ENCODE peak calls at places on chromosomes 3 and 15, in ten cellular contexts. L is ureter; W is HuH-7; F is brain microvascular endothelial cell; C is activated CD4-positive, alpha-beta T cell treated with anti-CD3 and anti-CD28 coated beads for 4 hours; N is iPS-NIHi11; I is nucleus accumbens; Q is activated gamma-delta T cell treated with Interleukin-2 at 50 U/mL for 16 hours; A is nephron progenitor cell; P is neuronal stem cell. M is an unnamed sample.

GRCh38 chr15:74543583-74543982 is 2.6 kb downstream of the ARID3B start:
- DNase-seq in C (peak), F (no peak), W (peak), A (no peak), P (no peak), Q (peak), L (no peak), N (no peak), I (no peak), M (no peak)

GRCh38 chr3:169662215-169663070 is 1.1 kb downstream of the MECOM start:
- DNase-seq in A (peak), Q (no peak), W (peak), L (peak), P (peak), C (no peak), F (peak), N (peak), I (peak), M (peak)

GRCh38 chr15:87877114-87877810 is 379.3 kb downstream of the NTRK3 start:
- DNase-seq in I (no peak), F (peak), N (no peak), C (no peak), P (no peak), W (no peak), L (no peak), Q (no peak), A (no peak), M (no peak)

GRCh38 chr3:132283440-132283839 is 33.8 kb upstream of the ACP3 start:
- DNase-seq in N (peak), P (no peak), Q (no peak), C (no peak), F (no peak), L (no peak), I (no peak), A (no peak), W (peak), M (peak)

GRCh38 chr15:57263520-57263919 is 112.8 kb upstream of the CGNL1 start:
- DNase-seq in P (no peak), L (no peak), N (no peak), I (no peak), F (no peak), Q (no peak), C (no peak), W (no peak), A (no peak), M (no peak)

GRCh38 chr3:42701371-42702065 is 1.1 kb downstream of the HHATL start:
- DNase-seq in F (no peak), L (peak), A (peak), I (peak), C (peak), W (peak), P (peak), N (peak), Q (peak), M (peak)

GRCh38 chr3:25938566-25939325 is 148.9 kb downstream of the OXSM start:
- DNase-seq in A (no peak), Q (no peak), L (no peak), F (no peak), P (no peak), I (no peak), W (no peak), C (no peak), N (no peak), M (no peak)

GRCh38 chr3:169071003-169071402 is 592.5 kb downstream of the MECOM start:
- DNase-seq in L (no peak), N (no peak), A (no peak), Q (no peak), P (no peak), F (no peak), C (no peak), W (no peak), I (no peak), M (no peak)

GRCh38 chr3:100080573-100080972 is 33.7 kb downstream of the FILIP1L start:
- DNase-seq in W (no peak), F (peak), P (no peak), L (no peak), A (no peak), N (no peak), Q (no peak), C (no peak), I (no peak), M (no peak)

GRCh38 chr15:52008698-52009434 is 10.2 kb upstream of the MAPK6 start:
- DNase-seq in A (no peak), L (no peak), Q (no peak), C (no peak), W (peak), F (no peak), P (no peak), N (no peak), I (no peak), M (no peak)

GRCh38 chr15:79919090-79919748 is 22.4 kb upstream of the MTHFS start:
- DNase-seq in L (no peak), I (no peak), C (no peak), A (no peak), P (no peak), Q (no peak), N (no peak), W (no peak), F (no peak), M (no peak)